ENCODE peak calls at places on chromosomes 5 and 9, in four cellular contexts. G is EL, D is lower lobe of right lung, J is dorsolateral prefrontal cortex. O is an unnamed sample.

GRCh38 chr9:127344373-127344995 is 52.5 kb upstream of the SLC2A8 start:
- DNase-seq in G (peak; percentile 36), D (no peak), J (no peak), O (no peak)

GRCh38 chr9:107190936-107191290 is 92.2 kb upstream of the RAD23B start:
- DNase-seq in G (no peak), D (no peak), J (no peak), O (no peak)

GRCh38 chr9:4894076-4894475 is 91.0 kb upstream of the JAK2 start:
- DNase-seq in G (peak; percentile 62), D (no peak), J (no peak), O (no peak)

GRCh38 chr5:10762776-10763500 is 1.9 kb upstream of the DAP start:
- DNase-seq in G (no peak), D (no peak), J (no peak), O (no peak)

GRCh38 chr9:120808931-120809330 is 15.7 kb upstream of the FBXW2 start:
- DNase-seq in G (no peak), D (no peak), J (no peak), O (no peak)

GRCh38 chr9:13002740-13003139 is 227.9 kb downstream of the LURAP1L start:
- DNase-seq in G (no peak), D (no peak), J (no peak), O (no peak)

GRCh38 chr9:134032456-134033222 is 7.4 kb downstream of the BRD3OS start:
- DNase-seq in G (no peak), D (no peak), J (no peak), O (no peak)

GRCh38 chr5:41629897-41630296 is 119.5 kb upstream of the PLCXD3 start:
- DNase-seq in G (no peak), D (no peak), J (no peak), O (no peak)

GRCh38 chr9:93326056-93326455 is 125.4 kb upstream of the FAM120A start:
- DNase-seq in G (peak; percentile 20), D (no peak), J (no peak), O (no peak)

GRCh38 chr9:74630228-74630627 is 133.1 kb downstream of the RORB start:
- DNase-seq in G (no peak), D (no peak), J (no peak), O (no peak)

GRCh38 chr5:80284720-80285119 is 28.9 kb upstream of the SERINC5 start:
- DNase-seq in G (no peak), D (no peak), J (no peak), O (no peak)

GRCh38 chr9:89817186-89817960 is 212.6 kb downstream of the GADD45G start:
- DNase-seq in G (no peak), D (no peak), J (no peak), O (no peak)